ENCODE peak calls at places on chromosomes 2 and 18, in four cellular contexts. V is AG04449; P is stimulated activated CD8-positive, alpha-beta memory T cell treated with anti-CD3 and anti-CD28 coated beads, Interleukin-15, amount 100 ng/mL, for 1 hour; W is chondrocyte. X is an unnamed sample.

GRCh38 chr2:75865702-75866101 is 155.0 kb upstream of the GCFC2 start:
- DNase-seq in V (no peak), W (no peak), P (no peak), X (no peak)

GRCh38 chr2:108182489-108182888 is 57.3 kb upstream of the SULT1C3 start:
- DNase-seq in P (no peak), V (no peak), W (no peak), X (no peak)

GRCh38 chr2:37109523-37109922 is 25.2 kb downstream of the GPATCH11 start:
- DNase-seq in W (no peak), V (no peak), P (no peak), X (no peak)

GRCh38 chr2:96859681-96860064 is 1.9 kb upstream of the ANKRD39 start:
- DNase-seq in V (no peak), P (no peak), W (no peak), X (no peak)

GRCh38 chr2:240235811-240236210 is 95.4 kb upstream of the OTOS start:
- DNase-seq in P (no peak), V (no peak), W (no peak), X (no peak)

GRCh38 chr2:39523308-39524044 is 86.4 kb upstream of the MAP4K3 start:
- DNase-seq in V (peak; percentile 82), W (no peak), P (no peak), X (no peak)

GRCh38 chr2:23425886-23426283 is 40.9 kb downstream of the KLHL29 start:
- DNase-seq in P (no peak), W (no peak), V (no peak), X (no peak)

GRCh38 chr2:215745316-215745715 is 268.0 kb downstream of the MREG start:
- DNase-seq in P (no peak), W (no peak), V (no peak), X (no peak)

GRCh38 chr2:207481924-207482323 is 47.8 kb upstream of the CREB1 start:
- DNase-seq in W (no peak), P (no peak), V (no peak), X (no peak)

GRCh38 chr2:158103358-158104021 is 1.8 kb downstream of the UPP2 start:
- DNase-seq in V (no peak), P (no peak), W (no peak), X (no peak)

GRCh38 chr2:218501665-218502064 is 66.5 kb downstream of the USP37 start:
- DNase-seq in V (peak; percentile 52), P (no peak), W (no peak), X (no peak)

GRCh38 chr2:120856421-120856862 is 120.8 kb downstream of the GLI2 start:
- DNase-seq in P (no peak), W (peak; percentile 64), V (no peak), X (no peak)

GRCh38 chr2:60503923-60504514 is 49.4 kb downstream of the BCL11A start:
- DNase-seq in V (no peak), W (no peak), P (no peak), X (no peak)

GRCh38 chr2:100427627-100428258 is 10.3 kb upstream of the CHST10 start:
- DNase-seq in W (no peak), V (no peak), P (peak; percentile 61), X (no peak)

GRCh38 chr2:227860116-227860724 is 11.2 kb upstream of the DAW1 start:
- DNase-seq in W (no peak), P (no peak), V (no peak), X (no peak)

GRCh38 chr2:138536302-138536701 is 34.7 kb downstream of the SPOPL start:
- DNase-seq in W (no peak), V (no peak), P (no peak), X (no peak)

GRCh38 chr18:32138332-32138731 is 46.7 kb downstream of the RNF138 start:
- DNase-seq in W (no peak), P (no peak), V (no peak), X (no peak)

GRCh38 chr18:35508030-35508429 is 10.3 kb upstream of the INO80C start:
- DNase-seq in P (no peak), V (no peak), W (no peak), X (no peak)

GRCh38 chr2:101696272-101697123 is 1.0 kb upstream of the MAP4K4 start:
- DNase-seq in W (no peak), P (no peak), V (no peak), X (peak; percentile 38)

GRCh38 chr2:204749319-204749718 is 204.0 kb downstream of the PARD3B start:
- DNase-seq in V (peak; percentile 24), P (no peak), W (no peak), X (no peak)

GRCh38 chr18:5040476-5040875 is 156.6 kb downstream of the AKAIN1 start:
- DNase-seq in P (no peak), V (no peak), W (no peak), X (no peak)